ENCODE peak calls at places on chromosomes 2 and 18, in four cellular contexts. W, S, P and N are unnamed samples.

GRCh38 chr18:75125359-75126331 is 83.3 kb downstream of the PTGR3 start:
- DNase-seq in W (no peak), P (no peak), S (no peak), N (no peak)

GRCh38 chr18:3179430-3180089 is 40.2 kb downstream of the MYOM1 start:
- DNase-seq in W (no peak), S (no peak), P (no peak), N (peak; percentile 29)

GRCh38 chr2:115573756-115574155 is 1131.3 kb downstream of the DPP10 start:
- DNase-seq in P (no peak), W (no peak), S (no peak), N (no peak)

GRCh38 chr2:128769457-128770142 is 450.9 kb upstream of the HS6ST1 start:
- DNase-seq in W (no peak), S (no peak), P (no peak), N (no peak)

GRCh38 chr2:163682695-163683094 is 53.1 kb downstream of the FIGN start:
- DNase-seq in S (no peak), W (no peak), P (no peak), N (peak; percentile 25)

GRCh38 chr2:230881840-230882239 is 17.1 kb downstream of the ITM2C start:
- DNase-seq in S (no peak), P (no peak), W (no peak), N (no peak)

GRCh38 chr2:120669121-120669952 is 66.3 kb upstream of the GLI2 start:
- DNase-seq in S (no peak), W (no peak), P (no peak), N (peak; percentile 65)

GRCh38 chr2:237870126-237870525 is 10.7 kb downstream of the RAMP1 start:
- DNase-seq in P (no peak), S (no peak), W (no peak), N (no peak)

GRCh38 chr2:68765739-68766377 is 31.2 kb downstream of the ARHGAP25 start:
- DNase-seq in S (no peak), W (no peak), P (peak; percentile 47), N (no peak)

GRCh38 chr2:149483004-149483605 is 104.5 kb downstream of the MMADHC start:
- DNase-seq in S (no peak), W (no peak), P (no peak), N (no peak)

GRCh38 chr2:227493524-227493923 is 21.6 kb downstream of the AGFG1 start:
- DNase-seq in W (no peak), P (no peak), S (no peak), N (no peak)

GRCh38 chr18:32086866-32087265 is 4.8 kb upstream of the RNF138 start:
- DNase-seq in S (no peak), P (peak; percentile 32), W (no peak), N (no peak)

GRCh38 chr18:24633121-24633520 is 172.7 kb downstream of the HRH4 start:
- DNase-seq in W (no peak), P (no peak), S (no peak), N (peak; percentile 40)

GRCh38 chr2:101960903-101961286 is 30.9 kb upstream of the IL1R2 start:
- DNase-seq in W (no peak), P (no peak), S (no peak), N (no peak)